ENCODE peak calls at places on chromosomes 7 and 10, in nine cellular contexts. Z is AG08395; F is CD4-positive, alpha-beta T cell; J is LoVo; O is heart right ventricle; N is BJ; T is T1000; B is heart left ventricle; S is non-pigmented ciliary epithelial cell. W is an unnamed sample.

GRCh38 chr10:97715259-97715874 is 1.8 kb downstream of the MARVELD1 start:
- DNase-seq in J (no peak), Z (no peak), F (no peak), S (no peak), T (no peak), O (no peak), N (no peak), B (no peak), W (no peak)

GRCh38 chr7:107167483-107168232 is 1.1 kb upstream of the HBP1 start:
- DNase-seq in J (peak; percentile 87), B (no peak), S (peak; percentile 72), O (peak; percentile 35), N (peak; percentile 44), F (no peak), Z (peak; percentile 60), T (no peak), W (no peak)

GRCh38 chr10:45040921-45041320 is 40.2 kb downstream of the ZNF22 start:
- DNase-seq in F (no peak), B (no peak), N (no peak), J (no peak), O (no peak), Z (no peak), S (no peak), T (no peak), W (no peak)

GRCh38 chr7:129401968-129402860 is 32.0 kb upstream of the STRIP2 start:
- DNase-seq in J (no peak), S (no peak), N (no peak), Z (no peak), O (no peak), F (no peak), T (no peak), B (no peak), W (no peak)

GRCh38 chr10:130897815-130898214 is 413.7 kb downstream of the TCERG1L start:
- DNase-seq in B (no peak), O (no peak), J (no peak), N (no peak), S (no peak), T (no peak), F (no peak), Z (no peak), W (no peak)

GRCh38 chr7:77710067-77710466 is 13.8 kb downstream of the RSBN1L start:
- DNase-seq in S (no peak), F (no peak), B (no peak), O (no peak), T (no peak), N (no peak), Z (no peak), J (no peak), W (no peak)

GRCh38 chr7:44309271-44310091 is 15.9 kb downstream of the CAMK2B start:
- DNase-seq in T (no peak), S (peak; percentile 5), J (no peak), O (no peak), N (no peak), Z (peak; percentile 71), B (peak; percentile 84), F (peak; percentile 10), W (no peak)

GRCh38 chr10:4708123-4708759 is 117.8 kb upstream of the AKR1E2 start:
- DNase-seq in S (no peak), O (no peak), N (no peak), B (no peak), F (no peak), Z (no peak), T (no peak), J (no peak), W (no peak)

GRCh38 chr7:136869991-136870798 is 1.7 kb downstream of the CHRM2 start:
- DNase-seq in T (no peak), Z (no peak), N (no peak), J (no peak), B (peak; percentile 49), S (no peak), F (no peak), O (peak; percentile 11), W (no peak)

GRCh38 chr7:23191022-23191421 is 9.2 kb downstream of the NUP42 start:
- DNase-seq in F (no peak), B (no peak), T (no peak), N (no peak), S (no peak), J (no peak), O (no peak), Z (no peak), W (no peak)

GRCh38 chr10:76583711-76584161 is 1053.9 kb downstream of the KCNMA1 start:
- DNase-seq in O (no peak), Z (peak; percentile 68), J (no peak), B (no peak), N (peak; percentile 79), F (no peak), S (peak; percentile 89), T (no peak), W (no peak)

GRCh38 chr7:115475774-115476407 is 554.0 kb downstream of the MDFIC start:
- DNase-seq in N (no peak), S (no peak), O (no peak), Z (no peak), J (no peak), B (no peak), F (no peak), T (no peak), W (no peak)

GRCh38 chr7:44280993-44281721 is 44.2 kb downstream of the CAMK2B start:
- DNase-seq in S (no peak), O (no peak), B (peak; percentile 54), T (no peak), F (no peak), N (no peak), Z (no peak), J (no peak), W (peak; percentile 11)

GRCh38 chr7:159127691-159128642 is 16.7 kb downstream of the VIPR2 start:
- DNase-seq in N (no peak), B (peak; percentile 8), O (no peak), T (no peak), Z (no peak), J (no peak), S (no peak), F (no peak), W (no peak)

GRCh38 chr10:42954776-42955492 is 121.9 kb upstream of the RET start:
- DNase-seq in O (no peak), S (no peak), Z (no peak), J (no peak), B (no peak), F (no peak), T (no peak), N (no peak), W (no peak)

GRCh38 chr10:132524443-132525285 is 12.9 kb upstream of the INPP5A start:
- DNase-seq in B (no peak), N (no peak), O (peak; percentile 2), Z (no peak), S (no peak), T (no peak), F (no peak), J (no peak), W (peak; percentile 8)

GRCh38 chr7:71272509-71273214 is 140.7 kb downstream of the GALNT17 start:
- DNase-seq in T (no peak), Z (no peak), J (no peak), O (no peak), N (no peak), S (no peak), F (no peak), B (peak; percentile 43), W (no peak)

GRCh38 chr10:114623661-114624294 is 34.3 kb downstream of the ABLIM1 start:
- DNase-seq in N (peak; percentile 69), S (no peak), Z (peak; percentile 78), B (no peak), O (no peak), T (peak; percentile 47), F (no peak), J (peak; percentile 80), W (no peak)

GRCh38 chr7:44184874-44185446 is 4.3 kb downstream of the GCK start:
- DNase-seq in F (no peak), N (no peak), S (no peak), J (no peak), Z (no peak), O (no peak), B (no peak), T (no peak), W (no peak)

GRCh38 chr7:37212051-37212450 is 236.6 kb downstream of the ELMO1 start:
- DNase-seq in N (no peak), T (no peak), B (no peak), J (no peak), F (no peak), O (no peak), S (no peak), Z (no peak), W (no peak)

W was measured in gastrocnemius medialis.